ENCODE peak calls at places on chromosomes 1 and 21, in four cellular contexts. W, M, D and L are unnamed samples.
A peak's percentile ranks its signal among the peaks of the same experiment; 100 is the strongest.

GRCh38 chr1:244349103-244349531 is 102.6 kb downstream of the ADSS2 start:
- DNase-seq in W (peak; percentile 54), D (no peak), M (no peak), L (no peak)

GRCh38 chr1:72000809-72001208 is 281.5 kb downstream of the NEGR1 start:
- DNase-seq in W (no peak), D (no peak), M (no peak), L (no peak)

GRCh38 chr21:46634966-46635323 is 529 bp upstream of the PRMT2 start:
- DNase-seq in D (peak; percentile 40), W (no peak), M (peak; percentile 69), L (no peak)

GRCh38 chr1:55150880-55151582 is 64.1 kb downstream of the USP24 start:
- DNase-seq in D (no peak), M (no peak), W (no peak), L (no peak)

GRCh38 chr1:211735208-211736170 is 60.1 kb upstream of the NEK2 start:
- DNase-seq in D (peak; percentile 95), M (peak; percentile 20), W (peak; percentile 74), L (no peak)

GRCh38 chr1:37657620-37658412 is 23.1 kb upstream of the RSPO1 start:
- DNase-seq in D (no peak), W (no peak), M (no peak), L (no peak)

GRCh38 chr1:43634729-43635128 is 15.2 kb upstream of the KDM4A start:
- DNase-seq in W (no peak), D (no peak), M (no peak), L (no peak)

GRCh38 chr21:31136891-31137290 is 98.6 kb upstream of the KRTAP19-8 start:
- DNase-seq in M (no peak), D (no peak), W (no peak), L (no peak)

GRCh38 chr1:234962340-234962989 is 166.2 kb downstream of the TOMM20 start:
- DNase-seq in M (no peak), W (peak; percentile 65), D (no peak), L (peak; percentile 52)

GRCh38 chr1:230186003-230186863 is 119.2 kb downstream of the GALNT2 start:
- DNase-seq in W (peak; percentile 82), D (peak; percentile 76), M (peak; percentile 66), L (peak; percentile 76)

GRCh38 chr1:58063095-58063494 is 483.4 kb downstream of the OMA1 start:
- DNase-seq in M (no peak), D (no peak), W (no peak), L (no peak)

GRCh38 chr1:38941527-38942019 is at the start of gene RHBDL2:
- DNase-seq in W (no peak), D (no peak), M (peak; percentile 64), L (no peak)

GRCh38 chr1:162023547-162024501 is at the start of gene OLFML2B:
- DNase-seq in W (peak; percentile 64), M (peak; percentile 67), D (peak; percentile 38), L (peak; percentile 53)

GRCh38 chr1:167263784-167264464 is 43.2 kb downstream of the POU2F1 start:
- DNase-seq in M (no peak), D (no peak), W (no peak), L (no peak)

GRCh38 chr1:67371681-67372080 is 58.5 kb downstream of the SERBP1 start:
- DNase-seq in D (no peak), M (no peak), W (no peak), L (no peak)

GRCh38 chr1:15740833-15741182 is 1.5 kb upstream of the TMEM82 start:
- DNase-seq in M (no peak), W (no peak), D (no peak), L (no peak)

GRCh38 chr1:112618114-112618720 is 724 bp downstream of the ST7L start:
- DNase-seq in W (peak; percentile 61), M (no peak), D (no peak), L (no peak)

GRCh38 chr1:181061891-181062777 is 26.4 kb upstream of the IER5 start:
- DNase-seq in W (peak; percentile 56), M (peak; percentile 34), D (no peak), L (no peak)

GRCh38 chr1:194975913-194976312 is 1632.3 kb downstream of the KCNT2 start:
- DNase-seq in W (no peak), M (no peak), D (peak; percentile 67), L (no peak)

GRCh38 chr1:165629848-165630628 is 996 bp upstream of the MGST3 start:
- DNase-seq in D (no peak), M (no peak), W (no peak), L (no peak)

GRCh38 chr1:203290261-203291089 is 14.8 kb upstream of the BTG2 start:
- DNase-seq in D (no peak), M (peak; percentile 99), W (peak; percentile 99), L (peak; percentile 80)

GRCh38 chr1:21124846-21125245 is 51.9 kb downstream of the EIF4G3 start:
- DNase-seq in W (no peak), M (no peak), D (no peak), L (no peak)

GRCh38 chr1:62377043-62377562 is 57.9 kb upstream of the KANK4 start:
- DNase-seq in W (no peak), D (no peak), M (no peak), L (no peak)

GRCh38 chr1:217273866-217274265 is 357.0 kb downstream of the GPATCH2 start:
- DNase-seq in D (no peak), M (no peak), W (no peak), L (no peak)

GRCh38 chr1:171798760-171799159 is 17.3 kb downstream of the METTL13 start:
- DNase-seq in D (no peak), W (no peak), M (no peak), L (no peak)